ENCODE peak calls at places on chromosome 12, in seven cellular contexts. One of them, this sample, is unnamed.
A peak's percentile ranks its signal among the peaks of the same experiment; 100 is the strongest.

GRCh38 chr12:71663561-71664410 is at the start of the genes THAP2 and ZFC3H1:
- DNase-seq in nephron progenitor cell: peak; percentile 81
- DNase-seq in GM20000: peak; percentile 85
- DNase-seq in BJ: peak; percentile 99
- DNase-seq in HFFc6: peak; percentile 99
- DNase-seq in NB4: peak; percentile 99
- DNase-seq in CD4-positive, alpha-beta T cell: peak; percentile 81
- DNase-seq in this sample: peak; percentile 97

GRCh38 chr12:92719674-92720073 is 16.9 kb downstream of the PLEKHG7 start:
- DNase-seq in nephron progenitor cell: no peak
- DNase-seq in HFFc6: peak; percentile 23
- DNase-seq in CD4-positive, alpha-beta T cell: no peak
- DNase-seq in NB4: no peak
- DNase-seq in GM20000: no peak
- DNase-seq in BJ: no peak
- DNase-seq in this sample: no peak

GRCh38 chr12:2933586-2933985 is 25.6 kb upstream of the TEAD4 start:
- DNase-seq in nephron progenitor cell: no peak
- DNase-seq in NB4: no peak
- DNase-seq in HFFc6: no peak
- DNase-seq in BJ: no peak
- DNase-seq in CD4-positive, alpha-beta T cell: no peak
- DNase-seq in GM20000: no peak
- DNase-seq in this sample: no peak

GRCh38 chr12:70920251-70920851 is at the start of gene PTPRR:
- DNase-seq in GM20000: no peak
- DNase-seq in HFFc6: no peak
- DNase-seq in BJ: no peak
- DNase-seq in CD4-positive, alpha-beta T cell: no peak
- DNase-seq in NB4: no peak
- DNase-seq in nephron progenitor cell: peak; percentile 69
- DNase-seq in this sample: no peak

GRCh38 chr12:68521321-68521839 is 89.3 kb upstream of the RAP1B start:
- DNase-seq in HFFc6: peak; percentile 75
- DNase-seq in nephron progenitor cell: no peak
- DNase-seq in BJ: peak; percentile 68
- DNase-seq in GM20000: no peak
- DNase-seq in CD4-positive, alpha-beta T cell: no peak
- DNase-seq in NB4: no peak
- DNase-seq in this sample: no peak

GRCh38 chr12:77324763-77325468 is 259.5 kb upstream of the E2F7 start:
- DNase-seq in HFFc6: peak; percentile 37
- DNase-seq in BJ: no peak
- DNase-seq in nephron progenitor cell: peak; percentile 87
- DNase-seq in GM20000: peak; percentile 83
- DNase-seq in CD4-positive, alpha-beta T cell: no peak
- DNase-seq in NB4: peak; percentile 61
- DNase-seq in this sample: no peak

GRCh38 chr12:79069009-79069408 is 204.4 kb downstream of the SYT1 start:
- DNase-seq in BJ: no peak
- DNase-seq in GM20000: peak; percentile 9
- DNase-seq in NB4: no peak
- DNase-seq in HFFc6: no peak
- DNase-seq in nephron progenitor cell: no peak
- DNase-seq in CD4-positive, alpha-beta T cell: no peak
- DNase-seq in this sample: no peak

GRCh38 chr12:9244894-9245293 is 36.7 kb upstream of the PZP start:
- DNase-seq in NB4: no peak
- DNase-seq in HFFc6: no peak
- DNase-seq in nephron progenitor cell: no peak
- DNase-seq in GM20000: peak; percentile 43
- DNase-seq in BJ: no peak
- DNase-seq in CD4-positive, alpha-beta T cell: no peak
- DNase-seq in this sample: no peak

GRCh38 chr12:105573574-105573973 is 243.1 kb downstream of the C12orf75 start:
- DNase-seq in HFFc6: no peak
- DNase-seq in NB4: no peak
- DNase-seq in nephron progenitor cell: no peak
- DNase-seq in GM20000: no peak
- DNase-seq in BJ: no peak
- DNase-seq in CD4-positive, alpha-beta T cell: no peak
- DNase-seq in this sample: no peak

GRCh38 chr12:47900480-47901129 is 4.2 kb downstream of the VDR start:
- DNase-seq in BJ: no peak
- DNase-seq in GM20000: no peak
- DNase-seq in NB4: peak; percentile 67
- DNase-seq in CD4-positive, alpha-beta T cell: no peak
- DNase-seq in nephron progenitor cell: no peak
- DNase-seq in HFFc6: no peak
- DNase-seq in this sample: no peak

GRCh38 chr12:129570796-129571400 is 332.9 kb downstream of the TMEM132D start:
- DNase-seq in CD4-positive, alpha-beta T cell: no peak
- DNase-seq in BJ: no peak
- DNase-seq in nephron progenitor cell: no peak
- DNase-seq in HFFc6: no peak
- DNase-seq in GM20000: no peak
- DNase-seq in NB4: no peak
- DNase-seq in this sample: no peak

GRCh38 chr12:6267007-6267721 is 43.3 kb upstream of the PLEKHG6 start:
- DNase-seq in BJ: peak; percentile 55
- DNase-seq in HFFc6: no peak
- DNase-seq in NB4: no peak
- DNase-seq in CD4-positive, alpha-beta T cell: no peak
- DNase-seq in GM20000: no peak
- DNase-seq in nephron progenitor cell: no peak
- DNase-seq in this sample: no peak

GRCh38 chr12:104079024-104079423 is 14.7 kb downstream of the HCFC2 start:
- DNase-seq in CD4-positive, alpha-beta T cell: no peak
- DNase-seq in nephron progenitor cell: no peak
- DNase-seq in HFFc6: no peak
- DNase-seq in NB4: no peak
- DNase-seq in BJ: no peak
- DNase-seq in GM20000: no peak
- DNase-seq in this sample: no peak

GRCh38 chr12:94140556-94140955 is 7.8 kb upstream of the PLXNC1 start:
- DNase-seq in GM20000: peak; percentile 54
- DNase-seq in NB4: peak; percentile 74
- DNase-seq in CD4-positive, alpha-beta T cell: peak; percentile 21
- DNase-seq in nephron progenitor cell: peak; percentile 40
- DNase-seq in HFFc6: peak; percentile 2
- DNase-seq in BJ: no peak
- DNase-seq in this sample: no peak

GRCh38 chr12:52391618-52392002 is 6.2 kb upstream of the KRT84 start:
- DNase-seq in nephron progenitor cell: no peak
- DNase-seq in HFFc6: no peak
- DNase-seq in BJ: no peak
- DNase-seq in CD4-positive, alpha-beta T cell: no peak
- DNase-seq in GM20000: no peak
- DNase-seq in NB4: no peak
- DNase-seq in this sample: no peak

GRCh38 chr12:89351489-89352241 is 636 bp downstream of the DUSP6 start:
- DNase-seq in CD4-positive, alpha-beta T cell: peak; percentile 22
- DNase-seq in BJ: no peak
- DNase-seq in GM20000: peak; percentile 56
- DNase-seq in NB4: no peak
- DNase-seq in nephron progenitor cell: peak; percentile 64
- DNase-seq in HFFc6: no peak
- DNase-seq in this sample: no peak

GRCh38 chr12:112418596-112419268 is at the start of gene PTPN11:
- DNase-seq in NB4: peak; percentile 95
- DNase-seq in nephron progenitor cell: peak; percentile 94
- DNase-seq in GM20000: peak; percentile 91
- DNase-seq in HFFc6: peak; percentile 71
- DNase-seq in CD4-positive, alpha-beta T cell: peak; percentile 86
- DNase-seq in BJ: no peak
- DNase-seq in this sample: peak; percentile 84
- TF ChIP-seq CTCF in NB4: peak; percentile 47
- TF ChIP-seq CTCF in nephron progenitor cell: peak; percentile 47
- TF ChIP-seq CTCF in GM20000: peak; percentile 13
- TF ChIP-seq CTCF in HFFc6: peak; percentile 85
- TF ChIP-seq CTCF in CD4-positive, alpha-beta T cell: peak; percentile 10
- TF ChIP-seq CTCF in BJ: peak; percentile 15
- TF ChIP-seq CTCF in this sample: peak; percentile 60

DNA sequence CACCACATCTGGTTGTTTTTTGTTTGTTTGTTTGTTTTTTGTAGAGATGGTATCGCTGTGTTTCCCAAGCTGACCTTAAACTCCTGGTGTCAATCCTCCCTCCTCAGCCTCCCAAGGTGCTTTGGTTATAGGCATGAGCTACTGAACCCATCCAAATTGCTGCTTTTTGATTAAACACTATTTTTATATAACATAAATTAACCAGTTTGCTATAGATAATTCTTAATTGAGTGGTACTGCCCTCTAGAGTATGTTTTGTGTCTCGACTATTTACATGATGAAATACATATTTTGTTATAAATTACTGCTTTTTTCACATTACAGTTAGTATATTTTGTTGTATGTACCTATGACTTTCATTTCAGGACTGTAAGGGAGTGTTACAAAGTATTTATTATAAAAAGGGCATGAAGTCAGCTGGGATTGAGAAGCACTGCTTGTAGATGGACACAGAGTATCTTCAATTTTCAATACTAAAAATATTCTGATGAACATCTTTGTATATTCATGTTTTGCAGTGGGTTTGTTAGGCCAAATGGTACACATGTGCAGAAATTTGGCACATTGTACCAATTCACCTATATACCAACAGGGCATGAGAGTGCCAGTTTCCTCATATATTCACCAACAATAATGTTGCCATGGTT is 14.9 kb upstream of the SCAF11 start:
- DNase-seq in BJ: no peak
- DNase-seq in CD4-positive, alpha-beta T cell: no peak
- DNase-seq in nephron progenitor cell: no peak
- DNase-seq in NB4: peak; percentile 13
- DNase-seq in HFFc6: no peak
- DNase-seq in GM20000: no peak
- DNase-seq in this sample: no peak
- TF ChIP-seq CTCF in BJ: peak; percentile 36
- TF ChIP-seq CTCF in CD4-positive, alpha-beta T cell: peak; percentile 45
- TF ChIP-seq CTCF in nephron progenitor cell: no peak
- TF ChIP-seq CTCF in NB4: peak; percentile 5
- TF ChIP-seq CTCF in HFFc6: peak; percentile 77
- TF ChIP-seq CTCF in GM20000: no peak
- TF ChIP-seq CTCF in this sample: peak; percentile 43

GRCh38 chr12:49979791-49980190 is 7.0 kb downstream of the AQP6 start:
- DNase-seq in HFFc6: no peak
- DNase-seq in GM20000: no peak
- DNase-seq in BJ: no peak
- DNase-seq in nephron progenitor cell: no peak
- DNase-seq in CD4-positive, alpha-beta T cell: no peak
- DNase-seq in NB4: no peak
- DNase-seq in this sample: no peak
- TF ChIP-seq CTCF in HFFc6: no peak
- TF ChIP-seq CTCF in GM20000: no peak
- TF ChIP-seq CTCF in BJ: no peak
- TF ChIP-seq CTCF in nephron progenitor cell: no peak
- TF ChIP-seq CTCF in CD4-positive, alpha-beta T cell: no peak
- TF ChIP-seq CTCF in NB4: no peak
- TF ChIP-seq CTCF in this sample: no peak

DNA sequence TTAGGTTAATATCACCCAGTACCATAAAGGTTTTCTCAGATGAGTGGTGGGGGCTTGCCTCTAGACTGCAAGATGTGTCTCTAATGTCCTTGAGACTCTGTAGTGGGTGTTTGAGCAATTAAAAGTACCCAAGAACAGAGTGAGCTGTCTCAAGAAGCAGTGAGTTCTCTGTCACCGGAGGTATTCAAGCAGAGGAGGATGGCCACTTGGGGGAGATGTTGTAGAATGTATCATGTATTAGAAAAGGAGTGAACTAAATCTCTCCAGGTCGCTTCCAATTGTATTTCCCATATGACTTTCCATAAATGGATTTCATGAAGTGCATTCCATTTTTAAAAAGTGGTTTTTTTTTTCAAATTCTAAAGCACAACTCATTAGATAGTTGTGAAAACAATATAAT is 35.0 kb downstream of the SLC17A8 start:
- DNase-seq in GM20000: no peak
- DNase-seq in HFFc6: no peak
- DNase-seq in nephron progenitor cell: no peak
- DNase-seq in BJ: no peak
- DNase-seq in CD4-positive, alpha-beta T cell: no peak
- DNase-seq in NB4: no peak
- DNase-seq in this sample: no peak
- TF ChIP-seq CTCF in GM20000: peak; percentile 3
- TF ChIP-seq CTCF in HFFc6: peak; percentile 18
- TF ChIP-seq CTCF in nephron progenitor cell: no peak
- TF ChIP-seq CTCF in BJ: no peak
- TF ChIP-seq CTCF in CD4-positive, alpha-beta T cell: no peak
- TF ChIP-seq CTCF in NB4: no peak
- TF ChIP-seq CTCF in this sample: no peak

GRCh38 chr12:28998662-28999120 is 150.4 kb upstream of the FAR2 start:
- DNase-seq in nephron progenitor cell: no peak
- DNase-seq in NB4: peak; percentile 56
- DNase-seq in BJ: peak; percentile 3
- DNase-seq in HFFc6: no peak
- DNase-seq in CD4-positive, alpha-beta T cell: no peak
- DNase-seq in GM20000: peak; percentile 8
- DNase-seq in this sample: no peak
- TF ChIP-seq CTCF in nephron progenitor cell: peak; percentile 30
- TF ChIP-seq CTCF in NB4: peak; percentile 59
- TF ChIP-seq CTCF in BJ: peak; percentile 50
- TF ChIP-seq CTCF in HFFc6: peak; percentile 54
- TF ChIP-seq CTCF in CD4-positive, alpha-beta T cell: no peak
- TF ChIP-seq CTCF in GM20000: peak; percentile 15
- TF ChIP-seq CTCF in this sample: peak; percentile 24

GRCh38 chr12:46131729-46132128 is 137.1 kb downstream of the SLC38A1 start:
- DNase-seq in NB4: peak; percentile 41
- DNase-seq in HFFc6: peak; percentile 5
- DNase-seq in CD4-positive, alpha-beta T cell: no peak
- DNase-seq in GM20000: no peak
- DNase-seq in BJ: no peak
- DNase-seq in nephron progenitor cell: no peak
- DNase-seq in this sample: no peak
- TF ChIP-seq CTCF in NB4: no peak
- TF ChIP-seq CTCF in HFFc6: peak; percentile 49
- TF ChIP-seq CTCF in CD4-positive, alpha-beta T cell: no peak
- TF ChIP-seq CTCF in GM20000: no peak
- TF ChIP-seq CTCF in BJ: peak; percentile 21
- TF ChIP-seq CTCF in nephron progenitor cell: no peak
- TF ChIP-seq CTCF in this sample: no peak

DNA sequence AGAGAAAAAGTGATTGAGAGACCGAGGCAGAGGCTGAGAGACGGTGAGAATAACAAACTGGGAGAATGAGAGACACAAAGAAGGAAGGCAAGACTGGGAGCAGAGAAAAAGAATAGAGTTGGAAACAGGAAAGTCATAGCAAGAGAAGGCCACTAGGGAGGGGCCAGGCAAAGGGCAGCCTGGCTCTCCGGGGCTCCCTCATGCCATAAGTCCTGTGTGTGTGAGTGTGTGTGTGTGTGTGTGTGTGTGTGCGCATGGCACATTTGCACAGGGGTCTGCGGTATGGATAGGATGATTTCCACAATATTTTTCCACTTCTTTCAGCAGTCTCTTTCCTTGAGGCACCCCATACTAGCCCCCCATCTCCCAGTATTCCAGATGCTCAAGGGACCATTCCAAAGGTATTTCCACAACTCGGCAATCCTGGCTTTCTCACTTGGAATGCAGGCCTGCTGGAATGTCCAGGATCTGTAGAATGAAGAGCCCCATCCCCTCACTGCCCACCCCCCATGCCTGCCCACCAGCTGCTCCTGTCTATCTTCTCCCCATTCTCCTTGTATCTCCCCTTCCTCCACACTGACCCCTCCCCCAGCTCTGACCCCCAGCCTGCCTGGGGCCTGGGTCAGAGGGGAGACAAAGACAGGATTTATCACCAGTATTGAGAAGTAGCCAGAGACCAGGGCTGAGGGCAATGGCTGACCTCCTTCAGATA is 9.0 kb downstream of the GPR84 start:
- DNase-seq in CD4-positive, alpha-beta T cell: no peak
- DNase-seq in GM20000: no peak
- DNase-seq in BJ: no peak
- DNase-seq in HFFc6: no peak
- DNase-seq in NB4: no peak
- DNase-seq in nephron progenitor cell: peak; percentile 64
- DNase-seq in this sample: no peak
- TF ChIP-seq CTCF in CD4-positive, alpha-beta T cell: no peak
- TF ChIP-seq CTCF in GM20000: no peak
- TF ChIP-seq CTCF in BJ: no peak
- TF ChIP-seq CTCF in HFFc6: no peak
- TF ChIP-seq CTCF in NB4: no peak
- TF ChIP-seq CTCF in nephron progenitor cell: no peak
- TF ChIP-seq CTCF in this sample: no peak

This sample was measured in CD14-positive monocyte.